ENCODE peak calls at places on chromosomes 2 and 18, in four cellular contexts. Z is A549, M is tibial artery, Y is nephron progenitor cell. T is an unnamed sample.

GRCh38 chr2:70458661-70459060 is 95.0 kb downstream of the TGFA start:
- DNase-seq in M (no peak), Y (no peak), Z (no peak), T (no peak)

GRCh38 chr18:58955738-58956137 is 91.1 kb downstream of the ZNF532 start:
- DNase-seq in Y (no peak), Z (no peak), M (no peak), T (no peak)

GRCh38 chr2:11097038-11097720 is 58.1 kb upstream of the SLC66A3 start:
- DNase-seq in Y (no peak), Z (no peak), M (peak), T (no peak)

GRCh38 chr2:189109921-189110397 is 69.6 kb downstream of the COL5A2 start:
- DNase-seq in Z (no peak), M (no peak), Y (peak), T (no peak)

GRCh38 chr2:144671695-144672094 is 151.8 kb upstream of the ZEB2 start:
- DNase-seq in Y (no peak), Z (no peak), M (no peak), T (no peak)

GRCh38 chr18:37476182-37476581 is 89.4 kb downstream of the CELF4 start:
- DNase-seq in Y (peak), Z (peak), M (no peak), T (peak)

GRCh38 chr2:43059183-43059897 is 167.1 kb downstream of the ZFP36L2 start:
- DNase-seq in Z (no peak), M (peak), Y (no peak), T (no peak)

GRCh38 chr2:138298900-138299299 is 202.7 kb upstream of the SPOPL start:
- DNase-seq in Z (no peak), M (no peak), Y (no peak), T (no peak)

GRCh38 chr2:232981356-232981755 is 31.7 kb downstream of the NGEF start:
- DNase-seq in Z (no peak), Y (no peak), M (peak), T (peak)

GRCh38 chr18:79507546-79508480 is 112.1 kb downstream of the NFATC1 start:
- DNase-seq in M (peak), Y (peak), Z (no peak), T (no peak)

GRCh38 chr2:44929680-44930273 is 11.7 kb upstream of the SIX3 start:
- DNase-seq in M (no peak), Z (no peak), Y (no peak), T (no peak)

GRCh38 chr2:10835052-10835970 is 22.7 kb upstream of the PDIA6 start:
- DNase-seq in M (peak), Y (peak), Z (peak), T (peak)

GRCh38 chr2:121095257-121096080 is 189.5 kb downstream of the TFCP2L1 start:
- DNase-seq in Y (peak), M (peak), Z (peak), T (peak)

GRCh38 chr2:37324786-37325624 is at the start of gene PRKD3:
- DNase-seq in Z (peak), Y (peak), M (peak), T (peak)

DNA sequence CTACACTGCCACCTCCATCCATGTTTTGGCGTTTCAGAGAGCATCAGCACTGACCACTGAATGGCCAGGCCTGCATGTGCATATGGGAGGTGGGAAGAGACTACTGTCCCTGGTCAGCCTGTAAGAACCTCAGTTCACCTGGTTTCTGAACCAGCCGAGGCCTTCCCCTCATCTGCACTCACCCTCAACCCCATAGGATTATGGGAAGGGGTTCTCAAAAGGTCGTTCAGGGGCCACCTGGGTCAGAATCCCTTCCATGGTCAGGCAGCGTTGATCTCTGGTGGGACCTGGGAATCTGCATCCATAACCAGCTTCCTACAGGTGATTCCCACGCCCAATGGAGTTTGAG is 36.7 kb downstream of the TET3 start:
- DNase-seq in Y (no peak), M (no peak), Z (no peak), T (no peak)
- TF ChIP-seq CTCF in Y (no peak), M (no peak), Z (no peak), T (no peak)

DNA sequence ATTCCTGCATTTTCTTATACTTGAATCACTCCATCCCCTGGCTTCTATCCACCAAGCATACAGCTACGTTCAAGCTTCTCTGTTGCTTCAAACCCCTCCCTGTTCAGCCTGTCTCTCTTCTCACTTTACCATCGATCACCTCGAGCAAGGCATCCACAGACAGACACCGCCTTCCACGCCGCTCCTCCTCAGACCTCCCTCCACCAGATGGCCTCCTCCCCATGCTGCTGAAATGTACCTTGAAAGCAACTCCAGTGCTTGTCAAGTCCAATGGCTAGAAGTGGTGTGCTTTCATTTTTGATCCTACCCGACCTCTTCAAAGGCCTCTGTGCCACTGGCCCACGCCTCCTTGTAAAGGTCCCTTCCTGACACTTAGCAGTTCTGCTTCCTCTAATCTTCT is 131.3 kb upstream of the ACAA2 start:
- DNase-seq in Z (no peak), Y (peak), M (no peak), T (peak)
- TF ChIP-seq CTCF in Z (peak), Y (no peak), M (no peak), T (no peak)

GRCh38 chr2:209937893-209938292 is 64.5 kb upstream of the RPE start:
- DNase-seq in M (no peak), Y (no peak), Z (no peak), T (no peak)

GRCh38 chr2:209938906-209939305 is 63.5 kb upstream of the RPE start:
- DNase-seq in Y (no peak), M (no peak), Z (no peak), T (no peak)

GRCh38 chr2:209940923-209941322 is 61.5 kb upstream of the RPE start:
- DNase-seq in M (no peak), Z (no peak), Y (no peak), T (no peak)

GRCh38 chr2:209933499-209934458 is 68.7 kb upstream of the RPE start:
- DNase-seq in Y (no peak), Z (no peak), M (no peak), T (peak)

DNA sequence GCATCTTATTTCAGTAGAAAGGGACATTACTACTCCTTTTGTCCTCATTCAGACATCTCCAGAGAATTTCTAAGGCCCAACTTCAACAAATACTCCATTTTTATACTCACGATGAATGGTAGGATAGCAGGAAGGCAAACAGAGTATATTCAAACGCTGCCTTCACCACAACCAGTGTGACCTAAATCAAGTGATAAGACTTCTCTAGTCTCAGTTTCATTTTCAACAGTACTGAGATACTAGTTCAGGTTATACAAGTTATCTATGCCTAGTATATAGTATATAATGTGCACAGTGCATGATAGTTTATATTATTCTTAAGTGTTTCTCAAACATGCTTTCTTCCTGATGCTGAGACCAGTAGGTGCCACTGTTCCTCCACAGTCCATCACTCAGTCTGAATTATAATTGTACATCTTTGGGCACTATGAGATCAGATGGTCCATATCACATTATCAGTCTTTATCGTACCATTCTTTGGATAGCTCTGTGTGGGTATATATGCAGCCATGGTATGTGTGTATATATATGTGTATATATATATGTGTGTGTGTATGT is 66.3 kb upstream of the RPE start:
- DNase-seq in Z (no peak), M (no peak), Y (no peak), T (no peak)
- TF ChIP-seq CTCF in Z (no peak), M (no peak), Y (no peak), T (no peak)

DNA sequence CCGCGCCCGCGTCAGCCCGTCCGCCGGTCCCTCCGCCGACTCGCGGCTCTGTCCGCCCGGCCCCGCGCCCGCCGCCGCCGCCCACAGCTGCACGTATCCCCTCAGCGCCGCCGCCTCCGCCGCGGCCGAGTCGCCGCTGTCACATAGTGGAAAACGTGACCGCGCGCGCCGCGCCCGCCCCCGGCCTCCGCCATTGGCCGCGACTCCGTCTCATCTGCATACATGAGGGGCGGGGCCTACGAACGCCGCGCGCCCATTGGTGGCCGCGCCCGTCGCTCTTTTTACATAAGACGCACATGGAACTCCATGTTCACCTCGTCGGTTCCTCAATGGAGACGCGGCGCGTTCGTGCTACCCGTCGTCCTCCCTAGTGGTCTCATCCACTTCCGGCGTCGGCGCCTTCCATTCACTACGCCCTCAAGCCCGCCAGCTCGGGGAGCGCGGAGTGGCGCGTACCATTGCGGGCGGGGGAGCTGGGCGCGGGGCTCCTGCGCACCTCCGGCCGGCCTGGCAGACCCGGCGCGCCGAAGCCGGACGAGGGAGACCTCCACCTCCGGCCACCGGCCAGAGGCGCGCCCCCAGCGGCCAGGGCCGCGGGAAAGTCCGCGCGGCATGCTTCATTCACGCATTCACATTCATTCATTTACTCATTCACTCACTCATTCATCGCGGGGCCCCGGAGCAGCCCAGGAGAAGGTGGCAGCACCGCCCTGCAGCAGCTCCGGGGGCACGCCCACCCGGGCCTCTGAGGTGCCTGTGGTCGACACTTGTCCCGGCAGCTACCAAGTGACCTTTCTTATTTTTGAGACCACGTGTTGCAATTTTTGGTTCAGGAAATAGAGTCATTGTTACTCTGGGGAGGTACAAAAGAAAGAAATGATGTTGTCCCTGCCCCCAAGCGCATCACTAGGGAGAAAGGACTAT is 502 bp upstream of the PER2 start:
- DNase-seq in M (peak), Z (peak), Y (peak), T (peak)
- TF ChIP-seq CTCF in M (peak), Z (peak), Y (peak), T (no peak)

DNA sequence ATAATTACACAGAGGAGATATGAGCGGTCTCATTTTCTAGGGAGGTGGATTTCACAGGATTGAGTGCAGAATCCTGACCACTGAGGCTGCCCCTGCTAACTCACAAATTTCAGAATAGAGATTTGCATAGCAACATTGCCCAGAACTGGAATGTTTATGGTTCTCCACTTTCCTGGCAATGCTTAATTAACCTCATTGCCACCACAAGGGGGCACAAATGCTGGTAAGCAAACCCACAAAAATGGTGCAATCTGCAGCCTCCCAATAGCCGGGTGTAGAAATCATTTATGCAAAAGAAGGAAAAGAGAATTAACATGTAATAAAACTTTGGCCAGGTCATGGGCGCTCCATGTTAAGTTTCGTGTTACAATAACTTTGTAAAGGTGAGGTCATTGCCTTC is 112.4 kb downstream of the CYRIA start:
- DNase-seq in Z (peak), M (no peak), Y (peak), T (peak)
- TF ChIP-seq CTCF in Z (peak), M (peak), Y (peak), T (peak)

GRCh38 chr2:74762789-74763188 is 71.1 kb upstream of the HK2 start:
- DNase-seq in Y (no peak), Z (no peak), M (no peak), T (no peak)
- TF ChIP-seq CTCF in Y (no peak), Z (no peak), M (no peak), T (no peak)